ENCODE peak calls at places on chromosomes 7 and 10, in four cellular contexts. T is lung, E is cardiac muscle cell, P is astrocyte. X is an unnamed sample.

GRCh38 chr7:35716038-35716803 is 21.3 kb upstream of the HERPUD2 start:
- DNase-seq in T (no peak), E (peak; percentile 40), P (no peak), X (peak; percentile 76)

GRCh38 chr7:100122067-100122466 is 2.6 kb downstream of the CNPY4 start:
- DNase-seq in T (no peak), E (no peak), P (no peak), X (no peak)

GRCh38 chr7:78702770-78703169 is 750.7 kb downstream of the MAGI2 start:
- DNase-seq in T (no peak), E (no peak), P (peak; percentile 98), X (peak; percentile 96)

GRCh38 chr10:99393036-99393435 is 37.4 kb downstream of the GOT1 start:
- DNase-seq in T (no peak), E (no peak), P (peak; percentile 4), X (peak; percentile 17)

GRCh38 chr10:44008917-44009620 is 360.4 kb upstream of the ZNF32 start:
- DNase-seq in T (no peak), E (no peak), P (no peak), X (no peak)

GRCh38 chr7:156889089-156889488 is 3.9 kb downstream of the LMBR1 start:
- DNase-seq in T (no peak), E (no peak), P (no peak), X (no peak)

GRCh38 chr10:11014671-11015141 is 3.0 kb upstream of the CELF2 start:
- DNase-seq in T (no peak), E (no peak), P (no peak), X (no peak)

GRCh38 chr10:98246911-98247820 is 20.8 kb downstream of the LOXL4 start:
- DNase-seq in T (no peak), E (no peak), P (peak; percentile 84), X (no peak)

GRCh38 chr7:23462846-23463245 is 7.4 kb downstream of the IGF2BP3 start:
- DNase-seq in T (no peak), E (peak; percentile 73), P (peak; percentile 48), X (peak; percentile 75)

GRCh38 chr7:110119883-110120581 is 970.9 kb upstream of the LRRN3 start:
- DNase-seq in T (no peak), E (no peak), P (peak; percentile 2), X (no peak)

GRCh38 chr10:23384364-23384763 is 39.8 kb upstream of the C10orf67 start:
- DNase-seq in T (no peak), E (no peak), P (peak; percentile 57), X (peak; percentile 6)

GRCh38 chr7:50970092-50970491 is 187.4 kb upstream of the GRB10 start:
- DNase-seq in T (peak; percentile 39), E (no peak), P (no peak), X (no peak)

GRCh38 chr7:464712-465461 is 54.8 kb downstream of the PDGFA start:
- DNase-seq in T (no peak), E (no peak), P (no peak), X (peak; percentile 69)

GRCh38 chr10:58780481-58780880 is 267.8 kb downstream of the BICC1 start:
- DNase-seq in T (no peak), E (no peak), P (peak; percentile 46), X (peak; percentile 69)

GRCh38 chr7:98165827-98166667 is 45.2 kb upstream of the BHLHA15 start:
- DNase-seq in T (peak; percentile 72), E (peak; percentile 63), P (no peak), X (peak; percentile 17)

GRCh38 chr10:132735341-132735775 is 50.6 kb downstream of the NKX6-2 start:
- DNase-seq in T (no peak), E (no peak), P (no peak), X (no peak)

GRCh38 chr10:76491216-76491615 is 1059.8 kb downstream of the LRMDA start:
- DNase-seq in T (no peak), E (no peak), P (peak; percentile 82), X (peak; percentile 81)

GRCh38 chr10:123044391-123044790 is 35.6 kb downstream of the ACADSB start:
- DNase-seq in T (no peak), E (no peak), P (no peak), X (peak; percentile 31)

GRCh38 chr10:105797234-105797890 is 1156.3 kb downstream of the SORCS3 start:
- DNase-seq in T (no peak), E (peak; percentile 51), P (no peak), X (no peak)

GRCh38 chr7:38317457-38318037 is 44.1 kb upstream of the TARP start:
- DNase-seq in T (no peak), E (no peak), P (no peak), X (no peak)

GRCh38 chr10:113665806-113666354 is 2.0 kb upstream of the NRAP start:
- DNase-seq in T (no peak), E (no peak), P (peak; percentile 88), X (peak; percentile 88)

GRCh38 chr7:94509264-94509878 is at the start of gene CASD1:
- DNase-seq in T (peak; percentile 69), E (peak; percentile 15), P (no peak), X (peak; percentile 16)

GRCh38 chr10:71069909-71070666 is 142.3 kb upstream of the UNC5B start:
- DNase-seq in T (no peak), E (no peak), P (no peak), X (no peak)

GRCh38 chr10:22379059-22379458 is 33.8 kb downstream of the SPAG6 start:
- DNase-seq in T (no peak), E (no peak), P (no peak), X (no peak)

GRCh38 chr10:127612-128432 is 7.4 kb upstream of the ZMYND11 start:
- DNase-seq in T (no peak), E (no peak), P (no peak), X (no peak)

DNA sequence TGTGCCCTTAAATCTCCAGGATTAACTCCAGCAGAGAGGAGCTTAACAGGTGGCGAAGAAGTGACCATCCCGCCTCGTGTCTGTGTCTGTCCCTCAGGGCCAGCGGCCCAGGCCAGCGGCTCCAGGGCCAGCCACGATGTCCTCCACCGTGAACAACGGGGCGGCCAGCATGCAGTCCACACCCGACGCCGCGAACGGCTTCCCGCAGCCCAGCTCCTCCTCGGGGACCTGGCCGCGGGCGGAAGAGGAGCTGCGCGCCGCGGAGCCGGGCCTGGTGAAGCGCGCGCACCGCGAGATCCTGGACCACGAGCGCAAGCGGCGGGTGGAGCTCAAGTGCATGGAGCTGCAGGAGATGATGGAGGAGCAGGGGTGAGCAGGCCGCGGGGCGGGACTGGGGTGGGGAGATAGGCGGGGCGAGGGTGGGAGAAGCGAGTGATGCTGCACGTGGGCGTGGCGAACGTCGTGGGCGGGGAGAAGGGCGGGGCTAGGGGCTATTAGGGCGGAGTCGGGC is 33.3 kb downstream of the SRRM3 start:
- DNase-seq in T (peak; percentile 79), E (peak; percentile 90), P (peak; percentile 67), X (peak; percentile 74)
- H3K4me3 ChIP-seq in T (no peak overlapping the region), E (peak overlapping the region; percentile 16), P (peak overlapping the region; percentile 39), X (peak overlapping the region; percentile 47)

GRCh38 chr7:39375047-39375873 is 190.9 kb upstream of the YAE1 start:
- DNase-seq in T (no peak), E (no peak), P (no peak), X (no peak)
- TF ChIP-seq CTCF in T (no peak), E (no peak), P (no peak), X (no peak)

GRCh38 chr10:6843477-6843876 is 263.4 kb upstream of the PRKCQ start:
- DNase-seq in T (no peak), E (no peak), P (no peak), X (no peak)
- H3K4me3 ChIP-seq in T (no peak overlapping the region), E (no peak overlapping the region), P (no peak overlapping the region), X (no peak overlapping the region)

GRCh38 chr10:61810263-61810662 is 91.2 kb upstream of the ARID5B start:
- DNase-seq in T (no peak), E (no peak), P (no peak), X (no peak)
- TF ChIP-seq CTCF in T (no peak), E (no peak), P (no peak), X (no peak)

X was measured in fibroblast of the aortic adventitia.